ENCODE peak calls at places on chromosomes 16 and 17, in four cellular contexts. F, E, B and Y are unnamed samples.

GRCh38 chr16:77588389-77588788 is 133.9 kb upstream of the NUDT7 start:
- DNase-seq in F (no peak), E (no peak), B (no peak), Y (no peak)

GRCh38 chr16:10744370-10745030 is 858 bp downstream of the NUBP1 start:
- DNase-seq in F (peak), E (no peak), B (no peak), Y (no peak)

GRCh38 chr16:89378947-89379771 is 111.2 kb downstream of the ANKRD11 start:
- DNase-seq in F (no peak), B (no peak), E (no peak), Y (no peak)

GRCh38 chr17:1787301-1787902 is 25.5 kb downstream of the SERPINF1 start:
- DNase-seq in B (no peak), F (no peak), E (peak), Y (no peak)

GRCh38 chr17:64388961-64389565 is 1.6 kb downstream of the PECAM1 start:
- DNase-seq in E (no peak), B (no peak), F (no peak), Y (no peak)

GRCh38 chr16:51982715-51983680 is 563.9 kb downstream of the TOX3 start:
- DNase-seq in E (peak), B (peak), F (peak), Y (no peak)

GRCh38 chr16:11792404-11793260 is 4.4 kb downstream of the ZC3H7A start:
- DNase-seq in F (no peak), B (no peak), E (no peak), Y (no peak)

GRCh38 chr16:56368545-56368944 is 56.8 kb downstream of the AMFR start:
- DNase-seq in E (no peak), F (no peak), B (no peak), Y (no peak)

GRCh38 chr17:64936117-64936516 is 16.8 kb upstream of the LRRC37A3 start:
- DNase-seq in E (no peak), B (no peak), F (no peak), Y (no peak)

GRCh38 chr17:2963332-2964027 is 99.9 kb downstream of the OR1D5 start:
- DNase-seq in E (no peak), B (no peak), F (no peak), Y (no peak)

GRCh38 chr17:42754782-42755181 is 6.2 kb upstream of the RAMP2 start:
- DNase-seq in E (no peak), F (peak), B (no peak), Y (no peak)

GRCh38 chr16:9119795-9120194 is 28.4 kb downstream of the HAPSTR1 start:
- DNase-seq in B (no peak), E (peak), F (no peak), Y (no peak)

GRCh38 chr16:65919116-65919515 is 447.4 kb upstream of the CDH5 start:
- DNase-seq in B (no peak), E (no peak), F (no peak), Y (no peak)

GRCh38 chr17:35743911-35744328 is 9.1 kb downstream of the GAS2L2 start:
- DNase-seq in E (peak), B (peak), F (peak), Y (no peak)

GRCh38 chr16:53282975-53283946 is 151.0 kb upstream of the RBL2 start:
- DNase-seq in E (peak), F (no peak), B (no peak), Y (no peak)

GRCh38 chr17:3750926-3751325 is 27.2 kb downstream of the HASPIN start:
- DNase-seq in B (no peak), F (no peak), E (no peak), Y (no peak)

GRCh38 chr17:40442392-40443195 is 656 bp upstream of the IGFBP4 start:
- DNase-seq in E (peak), B (no peak), F (peak), Y (no peak)

GRCh38 chr16:58032710-58033293 is 7.2 kb downstream of the MMP15 start:
- DNase-seq in F (peak), E (no peak), B (no peak), Y (no peak)

GRCh38 chr17:12756786-12757185 is 32.5 kb upstream of the ARHGAP44 start:
- DNase-seq in B (no peak), E (no peak), F (no peak), Y (no peak)

GRCh38 chr16:75257886-75258806 is 6.7 kb upstream of the BCAR1 start:
- DNase-seq in F (no peak), E (no peak), B (no peak), Y (no peak)

GRCh38 chr17:79136596-79136995 is 62.0 kb downstream of the ENGASE start:
- DNase-seq in E (no peak), B (no peak), F (no peak), Y (no peak)